ENCODE peak calls at places on chromosomes 5 and 9, in seven cellular contexts. G is adrenal gland, U is bronchial epithelial cell, H is cardiac muscle cell, X is spleen, Y is DND-41, I is sigmoid colon. P is an unnamed sample.

GRCh38 chr5:152688561-152689274 is 283.6 kb upstream of the NMUR2 start:
- DNase-seq in G (peak; percentile 17), U (peak; percentile 88), H (peak; percentile 89), X (no peak), Y (no peak), I (no peak), P (no peak)

GRCh38 chr5:139651502-139651862 is 3.3 kb downstream of the CXXC5 start:
- DNase-seq in G (no peak), U (no peak), H (no peak), X (peak; percentile 54), Y (no peak), I (peak; percentile 64), P (no peak)

GRCh38 chr9:109843651-109844050 is 63.7 kb downstream of the PALM2AKAP2 start:
- DNase-seq in G (peak; percentile 63), U (no peak), H (no peak), X (no peak), Y (no peak), I (no peak), P (no peak)

GRCh38 chr5:83001788-83002381 is 75.3 kb downstream of the TMEM167A start:
- DNase-seq in G (no peak), U (no peak), H (no peak), X (no peak), Y (no peak), I (no peak), P (no peak)

GRCh38 chr5:173885481-173886010 is 2.6 kb upstream of the CPEB4 start:
- DNase-seq in G (no peak), U (no peak), H (peak; percentile 48), X (no peak), Y (no peak), I (no peak), P (no peak)

GRCh38 chr5:174436805-174437204 is 287.6 kb upstream of the MSX2 start:
- DNase-seq in G (no peak), U (no peak), H (no peak), X (no peak), Y (no peak), I (no peak), P (no peak)

GRCh38 chr5:173233347-173234128 is 1.5 kb downstream of the NKX2-5 start:
- DNase-seq in G (no peak), U (no peak), H (no peak), X (peak; percentile 42), Y (no peak), I (no peak), P (no peak)

GRCh38 chr5:143033535-143034260 is 263.5 kb downstream of the ARHGAP26 start:
- DNase-seq in G (no peak), U (peak; percentile 98), H (peak; percentile 86), X (no peak), Y (no peak), I (no peak), P (no peak)

GRCh38 chr9:101479337-101480045 is 43.9 kb upstream of the ALDOB start:
- DNase-seq in G (no peak), U (peak; percentile 99), H (no peak), X (no peak), Y (no peak), I (no peak), P (no peak)

GRCh38 chr9:109956811-109957440 is 176.9 kb downstream of the PALM2AKAP2 start:
- DNase-seq in G (no peak), U (no peak), H (peak; percentile 25), X (no peak), Y (no peak), I (no peak), P (no peak)

GRCh38 chr9:16928179-16928945 is 57.9 kb upstream of the BNC2 start:
- DNase-seq in G (no peak), U (no peak), H (no peak), X (no peak), Y (no peak), I (no peak), P (no peak)

GRCh38 chr9:70451765-70452164 is 37.3 kb upstream of the KLF9 start:
- DNase-seq in G (no peak), U (no peak), H (peak; percentile 34), X (no peak), Y (no peak), I (no peak), P (no peak)

GRCh38 chr5:67549947-67550346 is 353.3 kb upstream of the CD180 start:
- DNase-seq in G (no peak), U (no peak), H (no peak), X (no peak), Y (no peak), I (no peak), P (no peak)

GRCh38 chr5:99032234-99033013 is 103.6 kb upstream of the CHD1 start:
- DNase-seq in G (peak; percentile 67), U (peak; percentile 71), H (peak; percentile 90), X (no peak), Y (peak; percentile 39), I (no peak), P (no peak)

GRCh38 chr5:111929892-111930291 is 172.9 kb upstream of the NREP start:
- DNase-seq in G (peak; percentile 31), U (peak; percentile 100), H (peak; percentile 90), X (no peak), Y (no peak), I (no peak), P (no peak)

GRCh38 chr9:99294850-99295461 is 72.9 kb downstream of the SEC61B start:
- DNase-seq in G (no peak), U (no peak), H (peak; percentile 11), X (no peak), Y (no peak), I (no peak), P (no peak)

GRCh38 chr5:175467983-175468698 is 10.2 kb upstream of the SFXN1 start:
- DNase-seq in G (no peak), U (no peak), H (no peak), X (no peak), Y (no peak), I (no peak), P (no peak)

GRCh38 chr5:175469916-175470315 is 8.4 kb upstream of the SFXN1 start:
- DNase-seq in G (no peak), U (no peak), H (no peak), X (no peak), Y (no peak), I (no peak), P (no peak)

GRCh38 chr5:175466700-175467318 is 11.6 kb upstream of the SFXN1 start:
- DNase-seq in G (no peak), U (peak; percentile 45), H (peak; percentile 50), X (no peak), Y (no peak), I (peak; percentile 84), P (no peak)

GRCh38 chr5:175470756-175471155 is 7.6 kb upstream of the SFXN1 start:
- DNase-seq in G (no peak), U (no peak), H (no peak), X (no peak), Y (no peak), I (no peak), P (no peak)

DNA sequence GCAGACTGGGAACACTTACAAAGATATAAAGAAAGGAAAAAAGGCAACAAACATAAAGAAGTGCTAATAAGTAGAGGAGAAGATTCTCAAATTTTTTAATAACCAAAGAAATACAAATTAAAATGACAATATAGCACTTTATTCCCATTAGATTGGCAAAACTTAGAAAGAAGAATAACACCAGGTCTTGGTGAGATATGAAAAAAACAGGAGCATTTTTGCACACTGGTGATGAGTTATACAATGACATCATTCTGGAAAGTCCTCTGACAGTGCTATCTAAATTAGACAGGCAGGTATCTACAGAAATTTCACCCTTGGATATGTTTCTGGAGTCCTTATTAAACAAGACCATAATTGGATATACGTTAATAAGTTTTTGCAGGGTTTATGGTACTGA is 9.5 kb upstream of the SFXN1 start:
- DNase-seq in G (no peak), U (no peak), H (no peak), X (no peak), Y (no peak), I (no peak), P (no peak)
- H3K36me3 ChIP-seq in G (no peaks in the 10 kb centered on the region), U (no peaks in the 10 kb centered on the region), H (no peaks in the 10 kb centered on the region), X (no peaks in the 10 kb centered on the region), Y (no peaks in the 10 kb centered on the region), I (no peaks in the 10 kb centered on the region), P (no peaks in the 10 kb centered on the region)

GRCh38 chr9:124263800-124264426 is 6.2 kb downstream of the NEK6 start:
- DNase-seq in G (no peak), U (no peak), H (no peak), X (peak; percentile 74), Y (no peak), I (no peak), P (no peak)
- H3K4me3 ChIP-seq in G (no peak overlapping the region), U (no peak overlapping the region), H (no peak overlapping the region), X (no peak overlapping the region), Y (no peak overlapping the region), I (no peak overlapping the region), P (peak overlapping the region; percentile 100)

GRCh38 chr5:34919077-34919476 is 3.6 kb downstream of the BRIX1 start:
- DNase-seq in G (no peak), U (no peak), H (no peak), X (no peak), Y (no peak), I (no peak), P (no peak)
- TF ChIP-seq CTCF in G (no peak), U (no peak), H (no peak), X (no peak), Y (no peak), I (no peak), P (peak; percentile 25)

GRCh38 chr9:93988056-93988455 is 32.9 kb upstream of the BARX1 start:
- DNase-seq in G (no peak), U (no peak), H (no peak), X (no peak), Y (no peak), I (no peak), P (no peak)
- H3K36me3 ChIP-seq in G (no peaks in the 10 kb centered on the region), U (no peaks in the 10 kb centered on the region), H (no peaks in the 10 kb centered on the region), X (no peaks in the 10 kb centered on the region), Y (no peaks in the 10 kb centered on the region), I (no peaks in the 10 kb centered on the region), P (no peaks in the 10 kb centered on the region)

P was measured in GM06990.